ENCODE peak calls at places on chromosomes 11 and 22, in four cellular contexts. One of them, this sample, is unnamed.
A peak's percentile ranks its signal among the peaks of the same experiment; 100 is the strongest.

GRCh38 chr11:93236741-93237675 is 39.2 kb upstream of the SLC36A4 start:
- DNase-seq in mammary epithelial cell: peak; percentile 8
- DNase-seq in DND-41: peak; percentile 25
- DNase-seq in fibroblast of lung: peak; percentile 44
- DNase-seq in this sample: no peak

GRCh38 chr11:77668760-77669159 is 31.2 kb upstream of the CLNS1A start:
- DNase-seq in mammary epithelial cell: no peak
- DNase-seq in fibroblast of lung: no peak
- DNase-seq in DND-41: no peak
- DNase-seq in this sample: no peak

GRCh38 chr11:86176165-86176884 is 68.2 kb upstream of the EED start:
- DNase-seq in fibroblast of lung: peak; percentile 53
- DNase-seq in DND-41: no peak
- DNase-seq in mammary epithelial cell: peak; percentile 66
- DNase-seq in this sample: peak; percentile 49

GRCh38 chr22:44357296-44357961 is 44.7 kb upstream of the SHISAL1 start:
- DNase-seq in DND-41: no peak
- DNase-seq in fibroblast of lung: no peak
- DNase-seq in mammary epithelial cell: no peak
- DNase-seq in this sample: no peak

GRCh38 chr11:113162590-113162961 is 151.8 kb upstream of the TTC12 start:
- DNase-seq in fibroblast of lung: no peak
- DNase-seq in DND-41: no peak
- DNase-seq in mammary epithelial cell: no peak
- DNase-seq in this sample: no peak

GRCh38 chr22:21641417-21641794 is 696 bp upstream of the SDF2L1 start:
- DNase-seq in mammary epithelial cell: peak; percentile 52
- DNase-seq in fibroblast of lung: peak; percentile 51
- DNase-seq in DND-41: no peak
- DNase-seq in this sample: peak; percentile 50

GRCh38 chr11:60985991-60986915 is 14.8 kb downstream of the CD6 start:
- DNase-seq in mammary epithelial cell: peak; percentile 88
- DNase-seq in DND-41: peak; percentile 55
- DNase-seq in fibroblast of lung: peak; percentile 10
- DNase-seq in this sample: peak; percentile 79

GRCh38 chr22:20625270-20625669 is 117.9 kb downstream of the MED15 start:
- DNase-seq in fibroblast of lung: no peak
- DNase-seq in mammary epithelial cell: no peak
- DNase-seq in DND-41: no peak
- DNase-seq in this sample: no peak

GRCh38 chr11:74739546-74740270 is 8.5 kb upstream of the CHRDL2 start:
- DNase-seq in DND-41: peak; percentile 54
- DNase-seq in mammary epithelial cell: peak; percentile 60
- DNase-seq in fibroblast of lung: peak; percentile 74
- DNase-seq in this sample: peak; percentile 58

GRCh38 chr22:22396741-22397291 is 111.7 kb downstream of the ZNF280B start:
- DNase-seq in DND-41: no peak
- DNase-seq in mammary epithelial cell: no peak
- DNase-seq in fibroblast of lung: no peak
- DNase-seq in this sample: no peak

GRCh38 chr11:98059488-98059887 is 961.3 kb upstream of the CNTN5 start:
- DNase-seq in mammary epithelial cell: no peak
- DNase-seq in fibroblast of lung: no peak
- DNase-seq in DND-41: no peak
- DNase-seq in this sample: no peak

GRCh38 chr11:32448232-32448631 is 12.9 kb upstream of the WT1 start:
- DNase-seq in mammary epithelial cell: no peak
- DNase-seq in DND-41: no peak
- DNase-seq in fibroblast of lung: no peak
- DNase-seq in this sample: no peak

GRCh38 chr11:71425409-71425808 is 22.8 kb downstream of the DHCR7 start:
- DNase-seq in DND-41: no peak
- DNase-seq in mammary epithelial cell: no peak
- DNase-seq in fibroblast of lung: no peak
- DNase-seq in this sample: peak; percentile 62

GRCh38 chr11:128549256-128549944 is 38.0 kb downstream of the ETS1 start:
- DNase-seq in fibroblast of lung: peak; percentile 81
- DNase-seq in mammary epithelial cell: no peak
- DNase-seq in DND-41: no peak
- DNase-seq in this sample: no peak

GRCh38 chr11:34860518-34860917 is 55.7 kb downstream of the APIP start:
- DNase-seq in mammary epithelial cell: no peak
- DNase-seq in fibroblast of lung: no peak
- DNase-seq in DND-41: no peak
- DNase-seq in this sample: no peak

GRCh38 chr11:32184057-32185055 is 93.5 kb downstream of the RCN1 start:
- DNase-seq in mammary epithelial cell: no peak
- DNase-seq in fibroblast of lung: no peak
- DNase-seq in DND-41: no peak
- DNase-seq in this sample: no peak

GRCh38 chr11:74044538-74044937 is 35.7 kb upstream of the UCP3 start:
- DNase-seq in fibroblast of lung: no peak
- DNase-seq in DND-41: no peak
- DNase-seq in mammary epithelial cell: no peak
- DNase-seq in this sample: no peak

GRCh38 chr11:118529584-118530175 is 1.3 kb upstream of the TMEM25 start:
- DNase-seq in DND-41: no peak
- DNase-seq in fibroblast of lung: no peak
- DNase-seq in mammary epithelial cell: no peak
- DNase-seq in this sample: no peak

GRCh38 chr11:31479073-31479472 is 30.3 kb downstream of the IMMP1L start:
- DNase-seq in fibroblast of lung: no peak
- DNase-seq in mammary epithelial cell: no peak
- DNase-seq in DND-41: no peak
- DNase-seq in this sample: no peak

GRCh38 chr11:110086892-110087309 is 6.3 kb upstream of the ZC3H12C start:
- DNase-seq in fibroblast of lung: peak; percentile 62
- DNase-seq in mammary epithelial cell: peak; percentile 94
- DNase-seq in DND-41: no peak
- DNase-seq in this sample: peak; percentile 72

GRCh38 chr11:69477111-69477510 is 4.4 kb upstream of the LINC01488 start:
- DNase-seq in fibroblast of lung: no peak
- DNase-seq in DND-41: no peak
- DNase-seq in mammary epithelial cell: no peak
- DNase-seq in this sample: no peak

GRCh38 chr11:10926801-10927200 is 68.9 kb upstream of the ZBED5 start:
- DNase-seq in fibroblast of lung: no peak
- DNase-seq in DND-41: no peak
- DNase-seq in mammary epithelial cell: peak; percentile 46
- DNase-seq in this sample: no peak

GRCh38 chr11:12824281-12825041 is 150.2 kb downstream of the TEAD1 start:
- DNase-seq in fibroblast of lung: no peak
- DNase-seq in DND-41: no peak
- DNase-seq in mammary epithelial cell: no peak
- DNase-seq in this sample: no peak

GRCh38 chr22:44386386-44387035 is 73.8 kb upstream of the SHISAL1 start:
- DNase-seq in DND-41: no peak
- DNase-seq in mammary epithelial cell: no peak
- DNase-seq in fibroblast of lung: no peak
- DNase-seq in this sample: no peak

GRCh38 chr22:21680830-21681565 is 15.2 kb downstream of the PPIL2 start:
- DNase-seq in mammary epithelial cell: no peak
- DNase-seq in DND-41: no peak
- DNase-seq in fibroblast of lung: no peak
- DNase-seq in this sample: no peak

GRCh38 chr22:44538071-44538470 is 40.0 kb upstream of the RTL6 start:
- DNase-seq in fibroblast of lung: no peak
- DNase-seq in mammary epithelial cell: peak; percentile 21
- DNase-seq in DND-41: no peak
- DNase-seq in this sample: peak; percentile 19

GRCh38 chr22:24996420-24996952 is 44.0 kb downstream of the KIAA1671 start:
- DNase-seq in DND-41: no peak
- DNase-seq in fibroblast of lung: peak; percentile 61
- DNase-seq in mammary epithelial cell: no peak
- DNase-seq in this sample: peak; percentile 85

GRCh38 chr11:63813563-63814382 is 517 bp downstream of the SPINDOC start:
- DNase-seq in mammary epithelial cell: peak; percentile 35
- DNase-seq in fibroblast of lung: peak; percentile 68
- DNase-seq in DND-41: peak; percentile 69
- DNase-seq in this sample: no peak

GRCh38 chr22:44191036-44191454 is 10.3 kb downstream of the PARVG start:
- DNase-seq in fibroblast of lung: peak; percentile 8
- DNase-seq in mammary epithelial cell: peak; percentile 25
- DNase-seq in DND-41: no peak
- DNase-seq in this sample: no peak

GRCh38 chr11:6544921-6545850 is 48.1 kb downstream of the DNHD1 start:
- DNase-seq in mammary epithelial cell: no peak
- DNase-seq in DND-41: no peak
- DNase-seq in fibroblast of lung: peak; percentile 11
- DNase-seq in this sample: no peak

GRCh38 chr22:20514658-20515406 is 7.4 kb downstream of the MED15 start:
- DNase-seq in DND-41: no peak
- DNase-seq in mammary epithelial cell: peak; percentile 92
- DNase-seq in fibroblast of lung: peak; percentile 87
- DNase-seq in this sample: peak; percentile 20

GRCh38 chr22:23744485-23744884 is 6.4 kb downstream of the ZNF70 start:
- DNase-seq in fibroblast of lung: no peak
- DNase-seq in DND-41: no peak
- DNase-seq in mammary epithelial cell: no peak
- DNase-seq in this sample: no peak

GRCh38 chr22:30010789-30011405 is 69.4 kb upstream of the HORMAD2 start:
- DNase-seq in fibroblast of lung: peak; percentile 65
- DNase-seq in mammary epithelial cell: no peak
- DNase-seq in DND-41: no peak
- DNase-seq in this sample: no peak

GRCh38 chr11:83097671-83098070 is 26.0 kb upstream of the RAB30 start:
- DNase-seq in DND-41: no peak
- DNase-seq in mammary epithelial cell: no peak
- DNase-seq in fibroblast of lung: peak; percentile 29
- DNase-seq in this sample: no peak

GRCh38 chr22:41408665-41409064 is 26.9 kb downstream of the TEF start:
- DNase-seq in mammary epithelial cell: no peak
- DNase-seq in fibroblast of lung: no peak
- DNase-seq in DND-41: no peak
- DNase-seq in this sample: no peak

GRCh38 chr22:41410311-41410751 is 28.6 kb downstream of the TEF start:
- DNase-seq in DND-41: no peak
- DNase-seq in mammary epithelial cell: no peak
- DNase-seq in fibroblast of lung: no peak
- DNase-seq in this sample: no peak

GRCh38 chr22:41407433-41407832 is 25.7 kb downstream of the TEF start:
- DNase-seq in mammary epithelial cell: no peak
- DNase-seq in fibroblast of lung: no peak
- DNase-seq in DND-41: no peak
- DNase-seq in this sample: no peak

GRCh38 chr22:41415554-41415953 is 31.0 kb downstream of the TOB2 start:
- DNase-seq in mammary epithelial cell: no peak
- DNase-seq in fibroblast of lung: no peak
- DNase-seq in DND-41: no peak
- DNase-seq in this sample: no peak

GRCh38 chr22:41411021-41411851 is 29.5 kb downstream of the TEF start:
- DNase-seq in mammary epithelial cell: no peak
- DNase-seq in DND-41: no peak
- DNase-seq in fibroblast of lung: no peak
- DNase-seq in this sample: no peak
- H3K4me2 ChIP-seq in mammary epithelial cell: no peak overlapping the region
- H3K4me2 ChIP-seq in DND-41: no peak overlapping the region
- H3K4me2 ChIP-seq in fibroblast of lung: no peak overlapping the region
- H3K4me2 ChIP-seq in this sample: peak overlapping the region; percentile 79

DNA sequence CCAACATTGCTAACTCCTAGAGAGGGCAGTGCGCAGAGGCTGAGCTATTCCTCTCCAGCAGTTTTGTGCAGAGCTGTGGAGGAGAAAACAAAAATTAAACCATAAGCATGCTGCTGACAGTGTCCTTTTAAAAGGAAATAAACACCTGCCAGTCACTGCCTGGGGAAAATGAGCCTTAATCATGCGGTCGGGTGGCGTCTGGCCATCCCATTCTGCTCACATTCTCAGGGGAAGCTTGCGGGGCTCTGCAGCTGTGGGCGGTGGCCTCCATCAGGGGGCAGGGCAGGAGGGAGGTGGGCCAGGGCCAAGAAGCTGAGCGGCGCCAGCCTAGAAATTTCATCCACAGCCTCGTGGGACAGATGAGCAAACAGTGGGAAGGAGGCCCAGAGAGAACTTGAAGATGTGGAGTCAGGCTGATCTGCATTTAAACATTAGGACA is 71.0 kb upstream of the TP53I11 start:
- DNase-seq in fibroblast of lung: peak; percentile 88
- DNase-seq in mammary epithelial cell: no peak
- DNase-seq in DND-41: peak; percentile 7
- DNase-seq in this sample: no peak
- H3K4me2 ChIP-seq in fibroblast of lung: no peak overlapping the region
- H3K4me2 ChIP-seq in mammary epithelial cell: no peak overlapping the region
- H3K4me2 ChIP-seq in DND-41: no peak overlapping the region
- H3K4me2 ChIP-seq in this sample: no peak overlapping the region

GRCh38 chr22:47632646-47633045 is 870.2 kb downstream of the TBC1D22A start:
- DNase-seq in fibroblast of lung: no peak
- DNase-seq in mammary epithelial cell: no peak
- DNase-seq in DND-41: no peak
- DNase-seq in this sample: no peak
- H3K4me2 ChIP-seq in fibroblast of lung: no peak overlapping the region
- H3K4me2 ChIP-seq in mammary epithelial cell: no peak overlapping the region
- H3K4me2 ChIP-seq in DND-41: no peak overlapping the region
- H3K4me2 ChIP-seq in this sample: peak overlapping the region; percentile 85

GRCh38 chr11:134388590-134388989 is 23.5 kb downstream of the B3GAT1 start:
- DNase-seq in fibroblast of lung: no peak
- DNase-seq in DND-41: no peak
- DNase-seq in mammary epithelial cell: no peak
- DNase-seq in this sample: no peak

GRCh38 chr11:134385774-134386565 is 26.1 kb downstream of the B3GAT1 start:
- DNase-seq in mammary epithelial cell: no peak
- DNase-seq in DND-41: peak; percentile 64
- DNase-seq in fibroblast of lung: no peak
- DNase-seq in this sample: no peak

GRCh38 chr11:134385171-134385570 is 26.9 kb downstream of the B3GAT1 start:
- DNase-seq in mammary epithelial cell: no peak
- DNase-seq in DND-41: no peak
- DNase-seq in fibroblast of lung: no peak
- DNase-seq in this sample: no peak

GRCh38 chr11:134387501-134387900 is 24.5 kb downstream of the B3GAT1 start:
- DNase-seq in DND-41: no peak
- DNase-seq in mammary epithelial cell: no peak
- DNase-seq in fibroblast of lung: no peak
- DNase-seq in this sample: no peak

GRCh38 chr11:134386945-134387344 is 25.1 kb downstream of the B3GAT1 start:
- DNase-seq in DND-41: peak; percentile 88
- DNase-seq in mammary epithelial cell: no peak
- DNase-seq in fibroblast of lung: no peak
- DNase-seq in this sample: no peak
- H3K4me2 ChIP-seq in DND-41: no peak overlapping the region
- H3K4me2 ChIP-seq in mammary epithelial cell: no peak overlapping the region
- H3K4me2 ChIP-seq in fibroblast of lung: no peak overlapping the region
- H3K4me2 ChIP-seq in this sample: no peak overlapping the region

GRCh38 chr22:37742374-37743092 is 45.7 kb downstream of the TRIOBP start:
- DNase-seq in mammary epithelial cell: peak; percentile 95
- DNase-seq in DND-41: no peak
- DNase-seq in fibroblast of lung: peak; percentile 87
- DNase-seq in this sample: peak; percentile 83
- H3K4me2 ChIP-seq in mammary epithelial cell: no peak overlapping the region
- H3K4me2 ChIP-seq in DND-41: no peak overlapping the region
- H3K4me2 ChIP-seq in fibroblast of lung: peak overlapping the region; percentile 72
- H3K4me2 ChIP-seq in this sample: peak overlapping the region; percentile 52